ENCODE peak calls at places on chromosomes 2 and 18, in ten cellular contexts. V is A549; I is H9; K is aorta; M is left ventricle myocardium inferior; F is K562; B is ovary; L is naive thymus-derived CD4-positive, alpha-beta T cell; P is tibial nerve; Q is GM23248. O is an unnamed sample.

GRCh38 chr2:212832211-212833195 is 293.9 kb upstream of the ERBB4 start:
- DNase-seq in V (no peak), I (no peak), K (peak; percentile 71), M (peak; percentile 14), F (no peak), B (no peak), L (no peak), P (no peak), Q (no peak), O (no peak)

GRCh38 chr18:23612434-23613090 is 26.3 kb upstream of the NPC1 start:
- DNase-seq in V (no peak), I (no peak), K (no peak), M (no peak), F (no peak), B (no peak), L (no peak), P (no peak), Q (no peak), O (no peak)

GRCh38 chr2:45173513-45173912 is 164.3 kb upstream of the SIX2 start:
- DNase-seq in V (peak; percentile 84), I (no peak), K (no peak), M (no peak), F (no peak), B (no peak), L (no peak), P (no peak), Q (peak; percentile 97), O (no peak)

GRCh38 chr2:69781321-69782248 is 39.7 kb downstream of the ANXA4 start:
- DNase-seq in V (peak; percentile 91), I (no peak), K (no peak), M (no peak), F (no peak), B (no peak), L (no peak), P (no peak), Q (no peak), O (peak; percentile 45)

GRCh38 chr2:212145111-212145510 is 393.5 kb downstream of the ERBB4 start:
- DNase-seq in V (no peak), I (no peak), K (no peak), M (no peak), F (no peak), B (no peak), L (no peak), P (no peak), Q (peak; percentile 68), O (no peak)

GRCh38 chr2:223860809-223861738 is 23.7 kb upstream of the AP1S3 start:
- DNase-seq in V (peak; percentile 95), I (no peak), K (no peak), M (no peak), F (no peak), B (no peak), L (no peak), P (no peak), Q (peak; percentile 68), O (no peak)

GRCh38 chr2:177758591-177759371 is 313.8 kb downstream of the PDE11A start:
- DNase-seq in V (peak; percentile 46), I (peak; percentile 56), K (no peak), M (no peak), F (peak; percentile 82), B (peak; percentile 76), L (no peak), P (peak; percentile 28), Q (peak; percentile 76), O (peak; percentile 80)

GRCh38 chr2:194044321-194044720 is 1612.7 kb upstream of the SLC39A10 start:
- DNase-seq in V (no peak), I (no peak), K (no peak), M (no peak), F (no peak), B (no peak), L (no peak), P (no peak), Q (no peak), O (no peak)

GRCh38 chr2:235511187-235511661 is 17.4 kb downstream of the AGAP1 start:
- DNase-seq in V (peak; percentile 75), I (no peak), K (peak; percentile 51), M (no peak), F (no peak), B (no peak), L (no peak), P (no peak), Q (peak; percentile 93), O (peak; percentile 66)

GRCh38 chr2:58913082-58913726 is 672.1 kb upstream of the FANCL start:
- DNase-seq in V (no peak), I (no peak), K (no peak), M (no peak), F (no peak), B (no peak), L (no peak), P (no peak), Q (no peak), O (peak; percentile 23)

GRCh38 chr2:238097988-238098853 is 1.9 kb upstream of the ESPNL start:
- DNase-seq in V (peak; percentile 84), I (peak; percentile 84), K (peak; percentile 85), M (peak; percentile 50), F (peak; percentile 87), B (no peak), L (no peak), P (peak; percentile 63), Q (peak; percentile 73), O (peak; percentile 94)

GRCh38 chr2:131801210-131801744 is 273.6 kb downstream of the CCDC74A start:
- DNase-seq in V (no peak), I (no peak), K (no peak), M (no peak), F (no peak), B (no peak), L (no peak), P (no peak), Q (no peak), O (no peak)

GRCh38 chr18:37502036-37502435 is 63.6 kb downstream of the CELF4 start:
- DNase-seq in V (no peak), I (no peak), K (no peak), M (no peak), F (no peak), B (no peak), L (no peak), P (no peak), Q (no peak), O (no peak)

GRCh38 chr2:38146302-38146916 is 70.5 kb upstream of the CYP1B1 start:
- DNase-seq in V (peak; percentile 65), I (peak; percentile 50), K (peak; percentile 79), M (peak; percentile 50), F (peak; percentile 71), B (peak; percentile 71), L (no peak), P (no peak), Q (peak; percentile 93), O (peak; percentile 89)

GRCh38 chr2:235921508-235922260 is 246.5 kb downstream of the GBX2 start:
- DNase-seq in V (no peak), I (no peak), K (no peak), M (no peak), F (no peak), B (no peak), L (no peak), P (no peak), Q (no peak), O (no peak)

GRCh38 chr18:69755041-69755440 is 192.6 kb downstream of the CD226 start:
- DNase-seq in V (no peak), I (no peak), K (no peak), M (no peak), F (no peak), B (no peak), L (no peak), P (no peak), Q (no peak), O (no peak)

DNA sequence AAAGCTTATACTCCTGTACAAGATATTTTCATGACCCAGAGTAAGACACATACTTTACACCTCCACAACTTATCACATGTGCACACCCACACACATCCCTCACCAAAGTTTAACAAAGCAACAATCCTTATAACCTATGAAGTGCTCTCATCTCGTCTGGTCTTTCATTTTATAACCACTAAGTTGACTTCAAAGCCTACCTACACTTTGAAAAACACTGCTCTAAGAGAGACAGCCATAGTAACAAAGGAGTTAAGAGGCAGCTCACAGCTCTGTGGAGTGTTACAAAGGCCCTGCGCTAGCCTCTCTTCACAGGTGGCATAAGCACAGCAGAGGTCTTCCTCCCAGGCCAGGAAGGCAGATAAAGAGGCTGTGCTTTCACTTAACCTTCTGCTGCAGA is 69.7 kb upstream of the TMEM200C start:
- DNase-seq in V (no peak), I (no peak), K (no peak), M (no peak), F (no peak), B (no peak), L (peak; percentile 20), P (no peak), Q (no peak), O (peak; percentile 29)
- H3K27ac ChIP-seq in V (no peak overlapping the region), I (no peak overlapping the region), K (no peak overlapping the region), M (no peak overlapping the region), F (no peak overlapping the region), B (no peak overlapping the region), L (no peak overlapping the region), P (no peak overlapping the region), Q (no peak overlapping the region), O (no peak overlapping the region)

DNA sequence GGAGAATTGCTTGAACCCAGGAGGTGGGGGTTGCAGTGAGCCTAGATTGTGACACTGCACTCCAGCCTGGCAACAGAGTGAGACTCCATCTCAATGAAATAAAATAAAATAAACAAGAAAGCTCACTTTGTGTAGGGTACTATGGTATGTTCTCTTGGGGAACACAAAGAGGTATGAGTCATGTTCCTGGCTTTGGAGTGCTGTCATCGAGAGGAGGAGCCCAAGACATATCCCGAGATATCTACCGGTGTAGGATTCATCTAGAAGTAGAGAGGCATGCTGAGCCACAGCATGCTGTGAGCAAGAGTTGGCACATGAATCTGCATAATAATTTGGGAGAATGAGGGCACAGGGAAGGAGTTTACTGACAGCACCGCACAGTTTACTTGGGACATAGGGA is 244.9 kb upstream of the EPHA4 start:
- DNase-seq in V (no peak), I (no peak), K (no peak), M (no peak), F (no peak), B (no peak), L (no peak), P (no peak), Q (peak; percentile 22), O (no peak)
- H3K27ac ChIP-seq in V (no peak overlapping the region), I (no peak overlapping the region), K (no peak overlapping the region), M (no peak overlapping the region), F (no peak overlapping the region), B (no peak overlapping the region), L (no peak overlapping the region), P (no peak overlapping the region), Q (no peak overlapping the region), O (no peak overlapping the region)

DNA sequence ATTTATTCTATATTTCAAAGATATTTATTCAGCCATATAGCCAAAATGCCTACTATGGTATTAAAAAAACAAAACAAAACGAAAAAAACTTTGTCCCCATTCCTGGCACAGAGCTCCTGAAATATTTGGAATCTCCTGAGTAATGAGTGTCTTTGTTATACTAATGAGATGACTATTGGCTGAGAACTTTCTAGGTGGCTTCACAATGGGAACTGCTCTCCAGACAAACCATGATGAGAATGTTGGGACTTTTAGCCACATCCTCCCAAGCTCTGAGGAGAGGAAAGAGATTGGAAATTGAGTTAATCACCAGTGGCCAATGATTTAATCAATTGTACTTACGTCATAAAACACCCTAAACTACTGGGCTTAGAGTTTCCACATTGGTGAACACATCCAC is 631.8 kb upstream of the SETBP1 start:
- DNase-seq in V (no peak), I (no peak), K (no peak), M (no peak), F (no peak), B (no peak), L (no peak), P (no peak), Q (no peak), O (peak; percentile 89)
- H3K27ac ChIP-seq in V (no peak overlapping the region), I (no peak overlapping the region), K (no peak overlapping the region), M (no peak overlapping the region), F (no peak overlapping the region), B (no peak overlapping the region), L (no peak overlapping the region), P (no peak overlapping the region), Q (no peak overlapping the region), O (no peak overlapping the region)

GRCh38 chr2:171523969-171524401 is 1.7 kb downstream of the CYBRD1 start:
- DNase-seq in V (peak; percentile 39), I (no peak), K (no peak), M (no peak), F (peak; percentile 16), B (no peak), L (no peak), P (peak; percentile 15), Q (peak; percentile 80), O (peak; percentile 88)
- H3K27ac ChIP-seq in V (peak overlapping the region; percentile 79), I (no peak overlapping the region), K (peak overlapping the region; percentile 87), M (peak overlapping the region; percentile 95), F (peak overlapping the region; percentile 92), B (peak overlapping the region; percentile 94), L (no peak overlapping the region), P (peak overlapping the region; percentile 89), Q (peak overlapping the region; percentile 94), O (peak overlapping the region; percentile 5)